ENCODE peak calls at places on chromosomes 1 and 21, in four cellular contexts. L, P, E and B are unnamed samples.

GRCh38 chr21:14875186-14875585 is 189.6 kb downstream of the NRIP1 start:
- DNase-seq in L (no peak), P (no peak), E (no peak), B (no peak)

GRCh38 chr1:98405581-98406059 is 255.9 kb upstream of the SNX7 start:
- DNase-seq in L (peak; percentile 49), P (no peak), E (no peak), B (no peak)

GRCh38 chr1:3785458-3786157 is 10.7 kb downstream of the LRRC47 start:
- DNase-seq in L (peak; percentile 36), P (peak; percentile 54), E (no peak), B (no peak)

GRCh38 chr1:112325504-112325903 is 70.5 kb upstream of the CTTNBP2NL start:
- DNase-seq in L (no peak), P (no peak), E (peak; percentile 33), B (no peak)

GRCh38 chr1:236394905-236395779 is 1.1 kb downstream of the EDARADD start:
- DNase-seq in L (peak; percentile 72), P (peak; percentile 73), E (no peak), B (peak; percentile 11)

GRCh38 chr1:33322870-33323585 is 2.1 kb upstream of the A3GALT2 start:
- DNase-seq in L (no peak), P (no peak), E (no peak), B (no peak)

GRCh38 chr21:14541840-14542495 is 4.1 kb downstream of the SAMSN1 start:
- DNase-seq in L (no peak), P (no peak), E (no peak), B (no peak)

GRCh38 chr1:8702848-8703810 is 114.3 kb downstream of the RERE start:
- DNase-seq in L (peak; percentile 88), P (peak; percentile 92), E (peak; percentile 90), B (peak; percentile 90)

GRCh38 chr1:164601399-164602141 is 42.6 kb downstream of the PBX1 start:
- DNase-seq in L (no peak), P (no peak), E (no peak), B (no peak)

GRCh38 chr1:185840880-185841279 is 106.7 kb downstream of the HMCN1 start:
- DNase-seq in L (no peak), P (no peak), E (no peak), B (no peak)

GRCh38 chr1:203338335-203339036 is 12.4 kb downstream of the FMOD start:
- DNase-seq in L (peak; percentile 37), P (peak; percentile 71), E (peak; percentile 64), B (peak; percentile 55)

GRCh38 chr1:20723537-20724363 is 5.9 kb upstream of the KIF17 start:
- DNase-seq in L (no peak), P (no peak), E (no peak), B (no peak)

GRCh38 chr1:61237659-61238370 is 155.5 kb downstream of the NFIA start:
- DNase-seq in L (no peak), P (peak; percentile 40), E (no peak), B (no peak)

GRCh38 chr1:214551436-214552173 is at the start of gene PTPN14:
- DNase-seq in L (peak; percentile 92), P (peak; percentile 95), E (no peak), B (peak; percentile 97)

GRCh38 chr1:8554956-8555534 is 237.1 kb downstream of the SLC45A1 start:
- DNase-seq in L (peak; percentile 69), P (peak; percentile 81), E (no peak), B (no peak)

GRCh38 chr1:202861420-202862121 is 27.4 kb downstream of the RABIF start:
- DNase-seq in L (peak; percentile 90), P (peak; percentile 91), E (peak; percentile 94), B (peak; percentile 80)

GRCh38 chr21:39048574-39048973 is 134.7 kb downstream of the PSMG1 start:
- DNase-seq in L (peak; percentile 77), P (peak; percentile 95), E (no peak), B (peak; percentile 25)

GRCh38 chr1:87872189-87872588 is 543.5 kb downstream of the LMO4 start:
- DNase-seq in L (no peak), P (no peak), E (no peak), B (no peak)

GRCh38 chr1:17676387-17677060 is 78.6 kb upstream of the ACTL8 start:
- DNase-seq in L (no peak), P (no peak), E (no peak), B (no peak)

GRCh38 chr1:24773618-24774017 is 28.4 kb downstream of the CLIC4 start:
- DNase-seq in L (no peak), P (no peak), E (no peak), B (no peak)

GRCh38 chr1:145702826-145703225 is 4.3 kb downstream of the PDZK1 start:
- DNase-seq in L (no peak), P (no peak), E (no peak), B (no peak)

GRCh38 chr1:66564250-66564649 is 30.3 kb downstream of the SGIP1 start:
- DNase-seq in L (peak; percentile 95), P (peak; percentile 96), E (no peak), B (peak; percentile 99)

GRCh38 chr1:181508486-181509165 is 25.3 kb downstream of the CACNA1E start:
- DNase-seq in L (no peak), P (no peak), E (no peak), B (no peak)

GRCh38 chr1:40314721-40315238 is 2.3 kb downstream of the COL9A2 start:
- DNase-seq in L (no peak), P (no peak), E (no peak), B (no peak)

GRCh38 chr1:33121728-33122127 is 40.8 kb downstream of the AZIN2 start:
- DNase-seq in L (no peak), P (no peak), E (no peak), B (no peak)

GRCh38 chr1:236809133-236809532 is 14.0 kb downstream of the MTR start:
- DNase-seq in L (no peak), P (peak; percentile 10), E (peak; percentile 19), B (no peak)

GRCh38 chr1:232767381-232768074 is 37.7 kb upstream of the MAP10 start:
- DNase-seq in L (peak; percentile 78), P (peak; percentile 90), E (no peak), B (peak; percentile 90)

GRCh38 chr1:26471201-26471497 is 1.1 kb upstream of the HMGN2 start:
- DNase-seq in L (no peak), P (no peak), E (no peak), B (no peak)

GRCh38 chr1:26474824-26475223 is 2.6 kb downstream of the HMGN2 start:
- DNase-seq in L (no peak), P (no peak), E (no peak), B (no peak)

GRCh38 chr1:26471498-26472329 is 526 bp upstream of the HMGN2 start:
- DNase-seq in L (peak; percentile 69), P (peak; percentile 59), E (peak; percentile 61), B (peak; percentile 70)

GRCh38 chr1:26472330-26472900 is at the start of gene HMGN2:
- DNase-seq in L (peak; percentile 66), P (peak; percentile 77), E (peak; percentile 94), B (peak; percentile 84)

GRCh38 chr1:26472901-26473845 is 933 bp downstream of the HMGN2 start:
- DNase-seq in L (peak; percentile 92), P (peak; percentile 93), E (peak; percentile 96), B (peak; percentile 93)
- H3K4me3 ChIP-seq in L (peak overlapping the region; percentile 88), P (peak overlapping the region; percentile 76), E (peak overlapping the region; percentile 98), B (peak overlapping the region; percentile 78)

GRCh38 chr1:43358746-43359693 is at the start of gene CDC20:
- DNase-seq in L (peak; percentile 98), P (peak; percentile 98), E (peak; percentile 97), B (peak; percentile 92)

GRCh38 chr1:43360616-43361015 is 1.8 kb downstream of the CDC20 start:
- DNase-seq in L (no peak), P (no peak), E (no peak), B (no peak)

GRCh38 chr1:43357251-43357650 is 1.5 kb upstream of the CDC20 start:
- DNase-seq in L (no peak), P (no peak), E (no peak), B (no peak)

GRCh38 chr1:43359696-43360095 is 915 bp downstream of the CDC20 start:
- DNase-seq in L (no peak), P (peak; percentile 26), E (no peak), B (no peak)

DNA sequence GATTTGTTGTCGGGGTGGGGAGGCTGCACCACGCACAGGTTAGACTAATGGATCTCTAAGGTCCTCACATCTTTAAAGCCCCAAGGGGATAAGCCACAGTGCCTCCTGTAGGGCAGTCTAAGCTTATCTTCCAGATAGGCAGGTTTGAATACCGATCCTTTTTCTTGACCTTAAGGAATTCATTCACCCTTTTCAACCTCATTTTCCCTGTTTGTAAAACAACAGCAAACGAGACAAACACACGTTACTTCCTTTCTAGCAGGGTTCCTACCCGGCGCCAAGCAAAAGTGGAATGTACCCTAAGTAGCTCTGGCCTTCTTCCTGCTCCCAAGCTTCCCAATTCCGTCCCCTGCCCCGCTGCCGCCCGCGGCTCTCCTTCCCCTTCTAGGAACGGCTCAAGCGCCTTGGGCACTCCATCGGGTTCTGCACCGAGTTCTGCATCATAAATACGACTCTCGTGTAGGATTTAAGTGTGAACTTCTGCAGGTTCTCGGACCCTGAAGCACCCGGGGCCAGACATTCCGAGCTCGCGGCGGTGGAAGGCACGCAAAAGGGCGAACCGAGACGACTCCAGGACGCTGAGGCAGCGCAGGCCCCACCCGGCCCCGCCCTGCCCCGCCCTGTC is 548 bp upstream of the CDC20 start:
- DNase-seq in L (no peak), P (peak; percentile 61), E (no peak), B (peak; percentile 32)
- TF ChIP-seq CTCF in L (peak; percentile 58), P (peak; percentile 44), E (peak; percentile 50), B (peak; percentile 56)

GRCh38 chr1:156245451-156246232 is 2.2 kb downstream of the PAQR6 start:
- DNase-seq in L (no peak), P (peak; percentile 44), E (no peak), B (no peak)
- H3K4me3 ChIP-seq in L (no peak overlapping the region), P (peak overlapping the region; percentile 3), E (peak overlapping the region; percentile 40), B (no peak overlapping the region)

GRCh38 chr1:15326691-15327530 is 79.9 kb downstream of the FHAD1 start:
- DNase-seq in L (no peak), P (no peak), E (no peak), B (peak; percentile 99)

GRCh38 chr1:15323351-15323988 is 76.4 kb downstream of the FHAD1 start:
- DNase-seq in L (peak; percentile 55), P (peak; percentile 78), E (peak; percentile 79), B (peak; percentile 78)

GRCh38 chr1:15324867-15325335 is 77.9 kb downstream of the FHAD1 start:
- DNase-seq in L (no peak), P (no peak), E (no peak), B (no peak)

GRCh38 chr1:15323989-15324866 is 77.2 kb downstream of the FHAD1 start:
- DNase-seq in L (no peak), P (no peak), E (no peak), B (no peak)

GRCh38 chr1:15325375-15326085 is 78.5 kb downstream of the FHAD1 start:
- DNase-seq in L (no peak), P (no peak), E (no peak), B (no peak)
- TF ChIP-seq CTCF in L (no peak), P (no peak), E (no peak), B (no peak)